ENCODE peak calls at places on chromosomes 1 and 21, in nine cellular contexts. One of them, this sample, is unnamed.

GRCh38 chr1:203776636-203777035 is 11.7 kb downstream of the LAX1 start:
- DNase-seq in GM23338: no peak
- DNase-seq in HCT116: no peak
- DNase-seq in HepG2: no peak
- DNase-seq in SK-N-SH: peak; percentile 52
- DNase-seq in GM12878: no peak
- DNase-seq in Panc1: no peak
- DNase-seq in HL-60: no peak
- DNase-seq in K562: peak; percentile 43
- DNase-seq in this sample: peak; percentile 28

GRCh38 chr1:202656057-202656456 is 54.2 kb downstream of the SYT2 start:
- DNase-seq in K562: peak; percentile 39
- DNase-seq in HL-60: no peak
- DNase-seq in GM12878: no peak
- DNase-seq in Panc1: no peak
- DNase-seq in HepG2: peak; percentile 22
- DNase-seq in SK-N-SH: peak; percentile 54
- DNase-seq in GM23338: peak; percentile 81
- DNase-seq in HCT116: no peak
- DNase-seq in this sample: peak; percentile 31

GRCh38 chr1:87174726-87175237 is 153.9 kb upstream of the LMO4 start:
- DNase-seq in GM23338: no peak
- DNase-seq in SK-N-SH: no peak
- DNase-seq in HCT116: no peak
- DNase-seq in Panc1: no peak
- DNase-seq in K562: no peak
- DNase-seq in HepG2: no peak
- DNase-seq in HL-60: no peak
- DNase-seq in GM12878: no peak
- DNase-seq in this sample: no peak

GRCh38 chr1:60911980-60912692 is 170.2 kb upstream of the NFIA start:
- DNase-seq in Panc1: no peak
- DNase-seq in K562: no peak
- DNase-seq in HL-60: no peak
- DNase-seq in SK-N-SH: no peak
- DNase-seq in HepG2: no peak
- DNase-seq in GM23338: peak; percentile 69
- DNase-seq in GM12878: no peak
- DNase-seq in HCT116: no peak
- DNase-seq in this sample: no peak

GRCh38 chr1:5481889-5482288 is 510.3 kb downstream of the NPHP4 start:
- DNase-seq in GM23338: no peak
- DNase-seq in Panc1: no peak
- DNase-seq in HCT116: peak; percentile 28
- DNase-seq in SK-N-SH: no peak
- DNase-seq in K562: peak; percentile 40
- DNase-seq in GM12878: no peak
- DNase-seq in HL-60: no peak
- DNase-seq in HepG2: no peak
- DNase-seq in this sample: peak; percentile 13

GRCh38 chr1:109783436-109783835 is 19.7 kb upstream of the EPS8L3 start:
- DNase-seq in K562: no peak
- DNase-seq in HCT116: peak; percentile 51
- DNase-seq in Panc1: peak; percentile 52
- DNase-seq in SK-N-SH: no peak
- DNase-seq in HL-60: no peak
- DNase-seq in GM12878: no peak
- DNase-seq in HepG2: no peak
- DNase-seq in GM23338: peak; percentile 31
- DNase-seq in this sample: peak; percentile 90

GRCh38 chr1:85393490-85393889 is 71.5 kb downstream of the DDAH1 start:
- DNase-seq in K562: no peak
- DNase-seq in Panc1: no peak
- DNase-seq in HepG2: no peak
- DNase-seq in SK-N-SH: no peak
- DNase-seq in GM23338: peak; percentile 63
- DNase-seq in HL-60: no peak
- DNase-seq in GM12878: no peak
- DNase-seq in HCT116: no peak
- DNase-seq in this sample: no peak

GRCh38 chr1:201678264-201679101 is 139.6 kb downstream of the NAV1 start:
- DNase-seq in GM12878: no peak
- DNase-seq in K562: no peak
- DNase-seq in HL-60: no peak
- DNase-seq in GM23338: peak; percentile 75
- DNase-seq in SK-N-SH: no peak
- DNase-seq in Panc1: no peak
- DNase-seq in HCT116: no peak
- DNase-seq in HepG2: no peak
- DNase-seq in this sample: no peak

GRCh38 chr1:184387871-184388670 is 1.2 kb downstream of the C1orf21 start:
- DNase-seq in Panc1: no peak
- DNase-seq in SK-N-SH: peak; percentile 40
- DNase-seq in GM23338: peak; percentile 45
- DNase-seq in K562: no peak
- DNase-seq in HL-60: no peak
- DNase-seq in GM12878: no peak
- DNase-seq in HepG2: no peak
- DNase-seq in HCT116: no peak
- DNase-seq in this sample: peak; percentile 19

GRCh38 chr21:43188712-43189151 is 19.9 kb downstream of the CRYAA start:
- DNase-seq in SK-N-SH: no peak
- DNase-seq in GM12878: no peak
- DNase-seq in Panc1: no peak
- DNase-seq in GM23338: no peak
- DNase-seq in HL-60: no peak
- DNase-seq in K562: no peak
- DNase-seq in HepG2: no peak
- DNase-seq in HCT116: no peak
- DNase-seq in this sample: no peak

GRCh38 chr1:177586429-177586828 is 383.4 kb downstream of the SEC16B start:
- DNase-seq in HCT116: no peak
- DNase-seq in Panc1: no peak
- DNase-seq in HepG2: no peak
- DNase-seq in GM12878: no peak
- DNase-seq in HL-60: no peak
- DNase-seq in K562: no peak
- DNase-seq in GM23338: no peak
- DNase-seq in SK-N-SH: no peak
- DNase-seq in this sample: no peak

GRCh38 chr1:199778324-199778955 is 249.1 kb upstream of the NR5A2 start:
- DNase-seq in GM12878: no peak
- DNase-seq in SK-N-SH: peak; percentile 15
- DNase-seq in HCT116: no peak
- DNase-seq in HepG2: no peak
- DNase-seq in Panc1: no peak
- DNase-seq in HL-60: no peak
- DNase-seq in K562: no peak
- DNase-seq in GM23338: no peak
- DNase-seq in this sample: no peak

GRCh38 chr1:24156542-24157260 is 13.8 kb upstream of the IL22RA1 start:
- DNase-seq in GM12878: no peak
- DNase-seq in K562: no peak
- DNase-seq in HCT116: no peak
- DNase-seq in HL-60: no peak
- DNase-seq in Panc1: no peak
- DNase-seq in SK-N-SH: no peak
- DNase-seq in GM23338: no peak
- DNase-seq in HepG2: no peak
- DNase-seq in this sample: no peak

GRCh38 chr1:8370928-8371327 is 53.0 kb downstream of the SLC45A1 start:
- DNase-seq in HL-60: no peak
- DNase-seq in HCT116: no peak
- DNase-seq in Panc1: no peak
- DNase-seq in SK-N-SH: no peak
- DNase-seq in GM23338: no peak
- DNase-seq in GM12878: no peak
- DNase-seq in HepG2: no peak
- DNase-seq in K562: no peak
- DNase-seq in this sample: no peak

GRCh38 chr1:8351693-8352470 is 34.0 kb downstream of the SLC45A1 start:
- DNase-seq in Panc1: no peak
- DNase-seq in K562: peak; percentile 71
- DNase-seq in HepG2: peak; percentile 45
- DNase-seq in GM23338: peak; percentile 82
- DNase-seq in GM12878: no peak
- DNase-seq in HCT116: no peak
- DNase-seq in HL-60: no peak
- DNase-seq in SK-N-SH: peak; percentile 75
- DNase-seq in this sample: peak; percentile 18

GRCh38 chr1:51421961-51422360 is 91.6 kb upstream of the TTC39A start:
- DNase-seq in SK-N-SH: peak; percentile 65
- DNase-seq in HepG2: peak; percentile 33
- DNase-seq in K562: peak; percentile 53
- DNase-seq in HCT116: peak; percentile 48
- DNase-seq in GM12878: no peak
- DNase-seq in Panc1: peak; percentile 17
- DNase-seq in GM23338: peak; percentile 93
- DNase-seq in HL-60: peak; percentile 20
- DNase-seq in this sample: peak; percentile 24

GRCh38 chr1:111955755-111956154 is 33.7 kb downstream of the KCND3 start:
- DNase-seq in HepG2: no peak
- DNase-seq in GM23338: no peak
- DNase-seq in Panc1: no peak
- DNase-seq in SK-N-SH: no peak
- DNase-seq in HCT116: no peak
- DNase-seq in K562: no peak
- DNase-seq in GM12878: no peak
- DNase-seq in HL-60: no peak
- DNase-seq in this sample: no peak

GRCh38 chr1:234683856-234684632 is 74.1 kb upstream of the IRF2BP2 start:
- DNase-seq in HepG2: peak; percentile 97
- DNase-seq in GM12878: no peak
- DNase-seq in K562: no peak
- DNase-seq in SK-N-SH: no peak
- DNase-seq in Panc1: peak; percentile 64
- DNase-seq in GM23338: peak; percentile 56
- DNase-seq in HCT116: peak; percentile 19
- DNase-seq in HL-60: peak; percentile 95
- DNase-seq in this sample: peak; percentile 78
- TF ChIP-seq REST in HepG2: peak; percentile 53
- TF ChIP-seq REST in GM12878: no peak
- TF ChIP-seq REST in K562: no peak
- TF ChIP-seq REST in SK-N-SH: no peak
- TF ChIP-seq REST in Panc1: no peak
- TF ChIP-seq REST in GM23338: no peak
- TF ChIP-seq REST in HCT116: no peak
- TF ChIP-seq REST in HL-60: no peak
- TF ChIP-seq REST in this sample: no peak

DNA sequence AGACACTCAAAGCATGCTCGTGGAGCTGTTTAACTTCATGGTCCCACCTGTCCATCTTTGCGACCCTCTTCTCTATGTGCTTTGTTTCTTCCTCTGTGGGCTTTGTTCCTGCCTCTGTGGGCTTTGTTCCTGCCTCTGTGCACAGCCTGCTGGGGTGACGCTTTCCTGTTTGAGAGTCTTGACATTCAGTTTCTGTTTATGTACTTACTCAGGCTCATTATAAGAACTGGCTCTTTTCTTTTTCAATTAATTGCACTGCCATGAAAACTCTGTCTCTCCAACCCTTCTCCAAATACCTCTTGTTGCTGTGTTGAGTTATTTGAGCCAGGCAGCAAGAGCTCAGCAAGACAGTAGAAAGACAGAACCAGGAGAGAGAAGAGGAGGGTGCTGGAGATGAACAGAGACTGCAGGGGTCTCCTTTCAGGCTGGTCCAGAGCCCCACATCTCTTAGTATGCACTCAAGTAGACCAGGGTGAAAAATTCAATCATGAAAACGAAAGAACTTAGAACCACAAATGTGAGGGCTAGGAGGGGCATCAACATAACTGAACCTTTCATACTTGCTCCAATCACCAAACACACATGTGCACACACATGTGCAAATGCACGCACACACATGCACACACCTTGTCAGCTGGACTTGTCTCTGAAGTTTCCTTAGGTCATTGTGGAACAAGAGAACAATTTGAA is 88.3 kb upstream of the SGIP1 start:
- DNase-seq in K562: no peak
- DNase-seq in GM12878: peak; percentile 68
- DNase-seq in Panc1: no peak
- DNase-seq in GM23338: no peak
- DNase-seq in HL-60: no peak
- DNase-seq in HepG2: no peak
- DNase-seq in HCT116: no peak
- DNase-seq in SK-N-SH: no peak
- DNase-seq in this sample: no peak
- TF ChIP-seq REST in K562: no peak
- TF ChIP-seq REST in GM12878: no peak
- TF ChIP-seq REST in Panc1: no peak
- TF ChIP-seq REST in GM23338: no peak
- TF ChIP-seq REST in HL-60: no peak
- TF ChIP-seq REST in HepG2: no peak
- TF ChIP-seq REST in HCT116: no peak
- TF ChIP-seq REST in SK-N-SH: no peak
- TF ChIP-seq REST in this sample: no peak

DNA sequence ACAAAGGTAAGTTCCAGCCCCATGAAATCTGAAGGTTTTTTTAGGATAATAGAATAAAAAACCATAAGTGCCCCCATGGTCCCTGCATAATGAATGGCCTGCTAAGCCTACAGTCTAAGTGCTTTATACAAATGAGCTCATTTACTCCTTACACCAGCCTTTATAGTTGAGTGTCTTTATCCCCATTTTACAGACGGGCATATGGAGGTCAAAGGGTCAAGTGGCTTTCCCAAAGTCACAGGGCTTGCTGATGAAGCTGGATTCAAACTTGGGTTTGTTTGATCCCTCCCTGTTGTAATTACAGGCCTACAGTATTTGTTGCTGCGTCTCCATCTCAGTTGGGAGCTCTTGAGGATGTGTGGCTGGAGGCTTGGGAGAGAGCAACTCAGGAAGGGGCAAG is 28.3 kb upstream of the ARHGEF10L start:
- DNase-seq in HL-60: no peak
- DNase-seq in K562: no peak
- DNase-seq in HepG2: no peak
- DNase-seq in SK-N-SH: no peak
- DNase-seq in Panc1: no peak
- DNase-seq in GM12878: no peak
- DNase-seq in GM23338: no peak
- DNase-seq in HCT116: no peak
- DNase-seq in this sample: no peak
- TF ChIP-seq REST in HL-60: no peak
- TF ChIP-seq REST in K562: no peak
- TF ChIP-seq REST in HepG2: no peak
- TF ChIP-seq REST in SK-N-SH: no peak
- TF ChIP-seq REST in Panc1: no peak
- TF ChIP-seq REST in GM12878: no peak
- TF ChIP-seq REST in GM23338: no peak
- TF ChIP-seq REST in HCT116: no peak
- TF ChIP-seq REST in this sample: no peak

DNA sequence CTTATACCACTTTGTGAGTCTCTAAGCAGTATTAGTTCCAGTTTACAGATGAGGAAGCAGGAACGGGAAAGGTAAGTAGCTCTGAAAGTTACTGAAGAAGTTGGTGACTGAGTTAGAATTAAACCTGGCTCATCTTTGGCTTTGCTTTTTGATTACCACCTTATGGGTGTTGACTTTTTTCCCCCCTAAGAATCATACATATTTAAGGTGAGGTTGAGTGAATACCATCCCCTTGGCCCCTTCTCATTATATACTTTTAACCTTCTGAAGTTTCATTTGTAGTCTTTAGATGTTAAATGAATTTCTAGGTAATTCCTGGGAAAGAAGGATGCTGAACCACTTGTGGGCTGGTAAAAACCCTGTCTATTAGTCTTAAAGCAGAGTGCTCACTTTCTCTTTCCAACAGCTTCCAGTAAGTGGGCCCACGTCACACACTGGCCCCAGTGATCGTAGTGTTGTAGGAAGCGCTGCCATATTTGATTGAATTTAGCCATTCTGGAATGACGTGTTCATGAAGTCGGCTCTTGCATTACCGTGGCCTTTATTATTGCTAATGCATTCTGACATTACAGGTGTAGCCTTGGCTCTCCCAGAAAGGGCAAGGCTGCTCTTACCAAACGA is 46.9 kb downstream of the PEX14 start:
- DNase-seq in HL-60: no peak
- DNase-seq in GM12878: no peak
- DNase-seq in HepG2: no peak
- DNase-seq in SK-N-SH: no peak
- DNase-seq in HCT116: no peak
- DNase-seq in GM23338: no peak
- DNase-seq in Panc1: no peak
- DNase-seq in K562: no peak
- DNase-seq in this sample: no peak
- TF ChIP-seq REST in HL-60: no peak
- TF ChIP-seq REST in GM12878: no peak
- TF ChIP-seq REST in HepG2: no peak
- TF ChIP-seq REST in SK-N-SH: no peak
- TF ChIP-seq REST in HCT116: no peak
- TF ChIP-seq REST in GM23338: no peak
- TF ChIP-seq REST in Panc1: no peak
- TF ChIP-seq REST in K562: no peak
- TF ChIP-seq REST in this sample: no peak

This sample was measured in A549.